ENCODE peak calls at places on chromosomes 2 and 18, in six cellular contexts. A is GM12891, H is IMR-90, B is heart left ventricle, N is suprapubic skin, T is stomach. I is an unnamed sample.

GRCh38 chr2:16303761-16304160 is 361.9 kb downstream of the CYRIA start:
- DNase-seq in A (no peak), H (no peak), B (no peak), N (no peak), T (no peak), I (no peak)

GRCh38 chr18:9094307-9095226 is 7.9 kb upstream of the NDUFV2 start:
- DNase-seq in A (no peak), H (peak), B (no peak), N (no peak), T (no peak), I (no peak)

GRCh38 chr2:186570587-186570986 is 19.3 kb upstream of the ITGAV start:
- DNase-seq in A (no peak), H (peak), B (no peak), N (no peak), T (no peak), I (no peak)

GRCh38 chr2:27606611-27607010 is 22.2 kb downstream of the CCDC121 start:
- DNase-seq in A (no peak), H (peak), B (no peak), N (no peak), T (no peak), I (no peak)

GRCh38 chr18:33596178-33596854 is 18.3 kb downstream of the ASXL3 start:
- DNase-seq in A (no peak), H (peak), B (no peak), N (no peak), T (no peak), I (no peak)

GRCh38 chr2:35915261-35915660 is 440.3 kb upstream of the CRIM1 start:
- DNase-seq in A (no peak), H (no peak), B (no peak), N (no peak), T (no peak), I (no peak)

GRCh38 chr2:127012215-127012614 is 94.7 kb downstream of the BIN1 start:
- DNase-seq in A (no peak), H (no peak), B (no peak), N (no peak), T (no peak), I (no peak)

GRCh38 chr18:6374340-6374739 is 40.4 kb downstream of the L3MBTL4 start:
- DNase-seq in A (no peak), H (no peak), B (no peak), N (no peak), T (no peak), I (no peak)

GRCh38 chr2:61249521-61250071 is 87.6 kb downstream of the C2orf74 start:
- DNase-seq in A (no peak), H (no peak), B (no peak), N (no peak), T (no peak), I (no peak)

GRCh38 chr18:8890957-8891464 is 185.7 kb downstream of the MTCL1 start:
- DNase-seq in A (no peak), H (peak), B (no peak), N (no peak), T (no peak), I (no peak)

GRCh38 chr2:10347559-10347941 is 44.8 kb downstream of the HPCAL1 start:
- DNase-seq in A (no peak), H (no peak), B (no peak), N (no peak), T (no peak), I (peak)

GRCh38 chr2:232042911-232043564 is 81.5 kb downstream of the DIS3L2 start:
- DNase-seq in A (no peak), H (peak), B (no peak), N (no peak), T (no peak), I (no peak)

GRCh38 chr18:38174594-38174993 is 609.0 kb upstream of the CELF4 start:
- DNase-seq in A (no peak), H (no peak), B (no peak), N (no peak), T (no peak), I (peak)

GRCh38 chr18:63273170-63273925 is 46.2 kb downstream of the BCL2 start:
- DNase-seq in A (no peak), H (no peak), B (no peak), N (no peak), T (no peak), I (no peak)

GRCh38 chr2:171583566-171583965 is 61.3 kb downstream of the CYBRD1 start:
- DNase-seq in A (no peak), H (no peak), B (no peak), N (no peak), T (no peak), I (no peak)

GRCh38 chr2:119744335-119744939 is 15.3 kb upstream of the PTPN4 start:
- DNase-seq in A (no peak), H (peak), B (peak), N (no peak), T (peak), I (peak)

GRCh38 chr2:18800240-18800971 is 211.0 kb upstream of the NT5C1B start:
- DNase-seq in A (no peak), H (no peak), B (no peak), N (no peak), T (peak), I (no peak)

GRCh38 chr2:10333247-10333613 is 30.5 kb downstream of the HPCAL1 start:
- DNase-seq in A (no peak), H (no peak), B (no peak), N (no peak), T (no peak), I (no peak)

GRCh38 chr2:216107760-216108159 is 1.4 kb upstream of the XRCC5 start:
- DNase-seq in A (no peak), H (no peak), B (no peak), N (no peak), T (no peak), I (no peak)

GRCh38 chr18:55893948-55894347 is 306.0 kb upstream of the TCF4 start:
- DNase-seq in A (no peak), H (no peak), B (no peak), N (no peak), T (no peak), I (no peak)

GRCh38 chr2:206915136-206915535 is 24.2 kb upstream of the CPO start:
- DNase-seq in A (no peak), H (peak), B (no peak), N (no peak), T (no peak), I (no peak)

GRCh38 chr2:198597648-198598047 is 793.3 kb downstream of the PLCL1 start:
- DNase-seq in A (no peak), H (no peak), B (no peak), N (no peak), T (no peak), I (no peak)

GRCh38 chr2:127138281-127138680 is 31.3 kb upstream of the BIN1 start:
- DNase-seq in A (no peak), H (no peak), B (no peak), N (no peak), T (no peak), I (no peak)

GRCh38 chr2:199460101-199460671 is 2.4 kb upstream of the SATB2 start:
- DNase-seq in A (no peak), H (peak), B (no peak), N (no peak), T (no peak), I (no peak)

GRCh38 chr2:11746807-11747459 is 501 bp downstream of the LPIN1 start:
- DNase-seq in A (no peak), H (peak), B (no peak), N (no peak), T (peak), I (peak)

GRCh38 chr18:55588876-55589595 is 1.0 kb upstream of the TCF4 start:
- DNase-seq in A (no peak), H (peak), B (no peak), N (no peak), T (no peak), I (peak)

GRCh38 chr2:160494243-160494642 is 636 bp upstream of the RBMS1 start:
- DNase-seq in A (no peak), H (no peak), B (no peak), N (no peak), T (no peak), I (no peak)

GRCh38 chr2:65227035-65227470 is 578 bp upstream of the ACTR2 start:
- DNase-seq in A (no peak), H (no peak), B (no peak), N (no peak), T (no peak), I (peak)

GRCh38 chr2:68775272-68775847 is 40.7 kb downstream of the ARHGAP25 start:
- DNase-seq in A (no peak), H (no peak), B (peak), N (no peak), T (no peak), I (no peak)

GRCh38 chr18:75071484-75071785 is 137.5 kb downstream of the PTGR3 start:
- DNase-seq in A (no peak), H (no peak), B (peak), N (no peak), T (no peak), I (no peak)

GRCh38 chr2:150983498-150983897 is 278.2 kb downstream of the RBM43 start:
- DNase-seq in A (no peak), H (no peak), B (no peak), N (no peak), T (no peak), I (no peak)

GRCh38 chr2:40087434-40087833 is 308.4 kb upstream of the THUMPD2 start:
- DNase-seq in A (no peak), H (peak), B (peak), N (no peak), T (no peak), I (no peak)

GRCh38 chr2:24824966-24825882 is 32.0 kb downstream of the CENPO start:
- DNase-seq in A (peak), H (no peak), B (no peak), N (no peak), T (peak), I (no peak)

GRCh38 chr2:149716687-149717086 is 129.1 kb upstream of the MMADHC start:
- DNase-seq in A (no peak), H (no peak), B (no peak), N (no peak), T (no peak), I (no peak)

GRCh38 chr2:44767691-44768090 is 173.8 kb upstream of the SIX3 start:
- DNase-seq in A (no peak), H (no peak), B (no peak), N (no peak), T (no peak), I (no peak)

GRCh38 chr2:81895620-81896245 is 1591.2 kb upstream of the LRRTM1 start:
- DNase-seq in A (no peak), H (no peak), B (no peak), N (no peak), T (no peak), I (no peak)

GRCh38 chr2:68594041-68594440 is 49.3 kb upstream of the PROKR1 start:
- DNase-seq in A (no peak), H (no peak), B (no peak), N (no peak), T (no peak), I (no peak)

GRCh38 chr2:210519594-210519993 is 36.8 kb upstream of the CPS1 start:
- DNase-seq in A (no peak), H (no peak), B (no peak), N (no peak), T (no peak), I (no peak)

GRCh38 chr2:61770746-61771145 is 83.1 kb downstream of the FAM161A start:
- DNase-seq in A (no peak), H (peak), B (no peak), N (no peak), T (peak), I (no peak)

GRCh38 chr2:105802587-105802986 is 57.9 kb downstream of the NCK2 start:
- DNase-seq in A (no peak), H (no peak), B (no peak), N (no peak), T (no peak), I (no peak)
- TF ChIP-seq POLR2A in A (peak), H (no peak), B (no peak), N (no peak), T (no peak), I (no peak)

GRCh38 chr18:46098616-46098933 is 479 bp upstream of the ATP5F1A start:
- DNase-seq in A (no peak), H (no peak), B (no peak), N (no peak), T (no peak), I (no peak)

GRCh38 chr18:46096651-46097300 is 1.3 kb downstream of the ATP5F1A start:
- DNase-seq in A (no peak), H (no peak), B (no peak), N (no peak), T (no peak), I (no peak)

GRCh38 chr18:46099463-46099862 is 1.4 kb upstream of the ATP5F1A start:
- DNase-seq in A (no peak), H (no peak), B (no peak), N (no peak), T (no peak), I (no peak)

GRCh38 chr18:46097378-46097852 is 681 bp downstream of the ATP5F1A start:
- DNase-seq in A (no peak), H (no peak), B (no peak), N (no peak), T (peak), I (no peak)

DNA sequence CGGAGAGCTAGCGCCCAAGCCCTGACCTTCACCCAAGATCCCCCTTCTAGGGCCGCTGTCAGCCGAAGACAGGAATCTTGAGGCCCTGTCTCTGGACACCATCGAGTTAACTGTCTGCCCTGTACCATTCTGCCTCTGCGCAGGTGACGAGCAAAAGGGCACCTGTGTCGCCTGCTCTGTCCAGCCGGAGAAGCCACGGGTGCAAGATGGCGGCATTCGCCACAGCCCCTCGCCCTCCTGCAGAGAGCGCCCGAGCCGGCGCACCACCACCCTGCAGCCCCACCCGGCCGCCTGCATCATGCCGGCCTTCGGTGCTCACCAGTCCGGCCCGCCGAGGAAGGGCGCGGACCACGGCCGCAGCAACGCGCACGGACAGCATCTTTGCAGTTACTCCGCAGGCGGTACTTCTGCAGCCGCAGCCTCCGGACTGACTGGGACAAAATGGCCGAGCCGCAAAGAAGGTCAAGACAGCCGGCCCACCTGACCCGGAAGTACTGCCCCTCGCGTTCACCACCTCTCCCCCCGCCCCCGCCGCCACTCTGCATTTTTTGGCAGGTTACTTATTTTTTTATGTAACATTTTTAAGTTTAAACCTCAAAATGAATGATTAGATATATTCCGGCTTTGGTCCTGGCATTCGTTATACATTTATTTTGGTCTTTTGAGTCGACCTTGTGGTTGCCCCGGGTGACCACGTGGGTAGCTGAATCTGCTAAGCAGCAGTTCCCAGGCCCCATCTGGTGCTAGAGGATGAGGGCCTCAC is at the start of gene ATP5F1A:
- DNase-seq in A (peak), H (peak), B (peak), N (peak), T (peak), I (peak)
- TF ChIP-seq POLR2A in A (peak), H (peak), B (peak), N (peak), T (no peak), I (peak)

DNA sequence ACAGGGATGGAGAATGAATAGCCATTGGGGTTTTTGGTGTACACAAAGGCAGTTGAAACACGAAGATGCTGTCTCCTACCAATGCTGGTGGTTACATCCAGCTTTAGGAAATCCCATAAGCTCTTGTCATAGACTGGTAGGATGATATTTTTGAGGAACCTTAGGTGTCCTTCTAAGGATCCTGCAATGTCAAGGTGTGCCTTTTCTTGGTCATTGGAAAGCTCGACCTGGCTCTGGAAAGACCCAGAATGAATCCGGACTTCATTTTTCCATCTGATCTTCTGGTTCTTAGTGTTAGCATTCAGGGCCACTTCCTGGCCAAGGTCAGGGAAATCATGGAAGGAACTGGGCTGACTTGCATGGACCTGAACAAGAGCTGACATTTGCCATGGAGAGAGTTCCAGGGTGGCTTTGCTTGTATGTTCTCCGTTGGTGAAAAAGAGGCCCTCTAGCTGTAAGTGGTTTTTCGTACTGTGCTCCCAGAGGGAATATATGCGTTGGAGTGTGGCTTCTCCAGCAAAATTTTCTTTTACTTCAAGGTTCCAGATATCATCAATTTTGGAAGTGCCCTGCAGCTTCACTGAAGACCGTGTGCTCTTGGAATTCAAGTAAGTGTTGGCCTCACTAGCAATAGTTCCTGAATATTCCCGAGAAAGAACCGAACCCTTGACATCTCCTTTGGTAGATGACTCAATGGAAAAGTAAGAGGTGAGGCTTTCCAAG is 38.0 kb downstream of the APOB start:
- DNase-seq in A (no peak), H (no peak), B (no peak), N (no peak), T (no peak), I (no peak)
- TF ChIP-seq POLR2A in A (no peak), H (no peak), B (no peak), N (no peak), T (no peak), I (no peak)

GRCh38 chr2:101081508-101081907 is 69.7 kb downstream of the TBC1D8 start:
- DNase-seq in A (no peak), H (no peak), B (no peak), N (no peak), T (no peak), I (no peak)

GRCh38 chr2:101076581-101076980 is 74.5 kb downstream of the RPL31 start:
- DNase-seq in A (no peak), H (no peak), B (no peak), N (no peak), T (no peak), I (peak)

GRCh38 chr2:101083613-101084012 is 67.6 kb downstream of the TBC1D8 start:
- DNase-seq in A (no peak), H (no peak), B (no peak), N (no peak), T (no peak), I (no peak)

GRCh38 chr2:101082993-101083392 is 68.2 kb downstream of the TBC1D8 start:
- DNase-seq in A (no peak), H (no peak), B (no peak), N (no peak), T (no peak), I (no peak)

GRCh38 chr2:101080214-101081068 is 70.7 kb downstream of the TBC1D8 start:
- DNase-seq in A (no peak), H (no peak), B (no peak), N (no peak), T (no peak), I (no peak)
- TF ChIP-seq POLR2A in A (no peak), H (no peak), B (no peak), N (no peak), T (no peak), I (no peak)

DNA sequence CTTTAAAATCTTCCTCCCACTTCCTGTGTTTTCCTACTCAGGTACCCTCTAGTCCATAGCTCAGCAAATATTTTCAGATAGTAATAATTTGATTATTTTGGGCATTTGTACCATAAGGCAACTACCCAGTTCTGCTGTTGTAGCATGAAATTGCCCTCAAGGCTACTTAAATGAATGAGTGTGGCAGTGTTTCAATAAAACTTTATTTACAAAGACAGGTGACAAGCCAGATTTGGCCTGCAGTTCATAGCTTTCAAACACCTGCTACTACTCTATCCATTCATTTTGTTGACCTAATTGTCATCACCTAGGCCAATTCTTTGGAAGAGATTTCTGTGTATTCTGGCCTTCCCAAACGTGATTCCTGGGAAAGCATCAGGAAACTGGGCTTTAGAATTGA is 28.9 kb downstream of the NYAP2 start:
- DNase-seq in A (no peak), H (no peak), B (no peak), N (no peak), T (no peak), I (no peak)
- TF ChIP-seq POLR2A in A (no peak), H (no peak), B (no peak), N (no peak), T (no peak), I (no peak)

GRCh38 chr2:201071305-201072200 is at the start of the genes HYCC2 and NDUFB3:
- DNase-seq in A (peak), H (peak), B (peak), N (peak), T (peak), I (peak)
- TF ChIP-seq POLR2A in A (peak), H (peak), B (peak), N (peak), T (peak), I (peak)